ENCODE peak calls at places on chromosomes 13 and 19, in five cellular contexts. J, I, Z, S and U are unnamed samples.

GRCh38 chr13:69904784-69905183 is 202.8 kb upstream of the ATXN8OS start:
- DNase-seq in J (no peak), I (no peak), Z (no peak), S (no peak), U (no peak)

GRCh38 chr13:102902789-102903347 is 57.0 kb downstream of the ERCC5 start:
- DNase-seq in J (no peak), I (no peak), Z (no peak), S (no peak), U (no peak)

GRCh38 chr13:21871302-21871862 is 200.5 kb downstream of the FGF9 start:
- DNase-seq in J (no peak), I (no peak), Z (no peak), S (peak; percentile 15), U (peak; percentile 26)

GRCh38 chr13:108214511-108215383 is 589 bp downstream of the LIG4 start:
- DNase-seq in J (no peak), I (peak; percentile 16), Z (no peak), S (no peak), U (peak; percentile 26)

GRCh38 chr13:33016414-33017409 is at the start of gene KL:
- DNase-seq in J (no peak), I (peak; percentile 25), Z (peak; percentile 46), S (peak; percentile 11), U (no peak)

GRCh38 chr19:49643466-49643865 is 1.5 kb downstream of the SCAF1 start:
- DNase-seq in J (no peak), I (no peak), Z (no peak), S (no peak), U (no peak)

GRCh38 chr19:743168-743687 is 7.7 kb upstream of the MISP start:
- DNase-seq in J (peak; percentile 19), I (no peak), Z (no peak), S (no peak), U (no peak)

GRCh38 chr13:40102854-40103253 is 447.4 kb downstream of the COG6 start:
- DNase-seq in J (no peak), I (peak; percentile 32), Z (no peak), S (no peak), U (peak; percentile 99)

GRCh38 chr13:28826368-28826767 is 6.2 kb downstream of the MTUS2 start:
- DNase-seq in J (no peak), I (no peak), Z (no peak), S (no peak), U (no peak)

GRCh38 chr19:1001538-1002166 is 1.4 kb downstream of the GRIN3B start:
- DNase-seq in J (no peak), I (peak; percentile 56), Z (peak; percentile 60), S (peak; percentile 56), U (no peak)

GRCh38 chr19:55158848-55159793 is 1.6 kb upstream of the TNNI3 start:
- DNase-seq in J (peak; percentile 64), I (no peak), Z (no peak), S (no peak), U (peak; percentile 26)

GRCh38 chr13:23504188-23504587 is 66.0 kb upstream of the TNFRSF19 start:
- DNase-seq in J (no peak), I (no peak), Z (no peak), S (no peak), U (no peak)

GRCh38 chr19:56066152-56067023 is 54.7 kb downstream of the ZNF787 start:
- DNase-seq in J (peak; percentile 34), I (peak; percentile 63), Z (peak; percentile 64), S (peak; percentile 78), U (peak; percentile 21)

GRCh38 chr13:98890186-98890585 is 87.7 kb downstream of the DOCK9 start:
- DNase-seq in J (peak; percentile 62), I (peak; percentile 62), Z (no peak), S (no peak), U (peak; percentile 93)

GRCh38 chr19:18167975-18168645 is 5.5 kb upstream of the IFI30 start:
- DNase-seq in J (no peak), I (no peak), Z (peak; percentile 51), S (no peak), U (no peak)

GRCh38 chr13:20702530-20702929 is 969 bp upstream of the IL17D start:
- DNase-seq in J (peak; percentile 44), I (no peak), Z (no peak), S (no peak), U (peak; percentile 12)

GRCh38 chr13:110055089-110055488 is 251.9 kb downstream of the COL4A1 start:
- DNase-seq in J (no peak), I (no peak), Z (no peak), S (no peak), U (no peak)

GRCh38 chr19:16524991-16525734 is 17.1 kb downstream of the CHERP start:
- DNase-seq in J (no peak), I (no peak), Z (no peak), S (no peak), U (no peak)

GRCh38 chr13:47417485-47417884 is 520.6 kb upstream of the HTR2A start:
- DNase-seq in J (no peak), I (no peak), Z (no peak), S (no peak), U (no peak)

GRCh38 chr19:39316627-39317321 is 3.9 kb downstream of the LRFN1 start:
- DNase-seq in J (no peak), I (no peak), Z (no peak), S (no peak), U (no peak)

GRCh38 chr19:39315933-39316332 is 4.7 kb downstream of the LRFN1 start:
- DNase-seq in J (no peak), I (no peak), Z (no peak), S (no peak), U (no peak)

GRCh38 chr19:39318071-39318470 is 2.6 kb downstream of the LRFN1 start:
- DNase-seq in J (no peak), I (no peak), Z (no peak), S (no peak), U (no peak)

GRCh38 chr19:39318690-39319089 is 2.0 kb downstream of the LRFN1 start:
- DNase-seq in J (no peak), I (no peak), Z (no peak), S (no peak), U (no peak)

DNA sequence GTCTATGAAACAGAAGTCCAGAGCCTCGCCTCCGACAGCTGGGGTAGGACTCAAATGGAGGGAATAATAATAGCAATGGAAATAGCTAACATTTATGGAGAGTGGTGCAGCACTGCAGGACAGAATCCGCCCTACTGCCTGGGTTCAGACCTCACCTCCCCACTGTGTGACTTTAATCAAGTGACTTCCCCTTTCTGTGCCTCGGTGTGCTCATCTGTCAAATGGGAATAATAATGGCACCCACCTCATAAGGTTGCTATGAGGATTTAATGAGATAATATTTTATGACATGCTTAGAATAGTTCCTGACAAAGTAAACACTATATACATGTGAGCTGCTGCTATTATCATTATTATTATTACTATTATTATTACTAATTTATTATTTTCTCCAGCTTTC is 3.2 kb downstream of the LRFN1 start:
- DNase-seq in J (no peak), I (no peak), Z (no peak), S (no peak), U (no peak)
- H3K27me3 ChIP-seq in J (peaks cover 18% of the 10 kb centered on the region), I (no peaks in the 10 kb centered on the region), Z (no peaks in the 10 kb centered on the region), S (no peaks in the 10 kb centered on the region), U (peaks cover 3% of the 10 kb centered on the region)

GRCh38 chr19:41604831-41605230 is 22.0 kb downstream of the CEACAM4 start:
- DNase-seq in J (no peak), I (no peak), Z (no peak), S (no peak), U (no peak)
- H3K27me3 ChIP-seq in J (no peaks in the 10 kb centered on the region), I (no peaks in the 10 kb centered on the region), Z (no peaks in the 10 kb centered on the region), S (no peaks in the 10 kb centered on the region), U (no peaks in the 10 kb centered on the region)

DNA sequence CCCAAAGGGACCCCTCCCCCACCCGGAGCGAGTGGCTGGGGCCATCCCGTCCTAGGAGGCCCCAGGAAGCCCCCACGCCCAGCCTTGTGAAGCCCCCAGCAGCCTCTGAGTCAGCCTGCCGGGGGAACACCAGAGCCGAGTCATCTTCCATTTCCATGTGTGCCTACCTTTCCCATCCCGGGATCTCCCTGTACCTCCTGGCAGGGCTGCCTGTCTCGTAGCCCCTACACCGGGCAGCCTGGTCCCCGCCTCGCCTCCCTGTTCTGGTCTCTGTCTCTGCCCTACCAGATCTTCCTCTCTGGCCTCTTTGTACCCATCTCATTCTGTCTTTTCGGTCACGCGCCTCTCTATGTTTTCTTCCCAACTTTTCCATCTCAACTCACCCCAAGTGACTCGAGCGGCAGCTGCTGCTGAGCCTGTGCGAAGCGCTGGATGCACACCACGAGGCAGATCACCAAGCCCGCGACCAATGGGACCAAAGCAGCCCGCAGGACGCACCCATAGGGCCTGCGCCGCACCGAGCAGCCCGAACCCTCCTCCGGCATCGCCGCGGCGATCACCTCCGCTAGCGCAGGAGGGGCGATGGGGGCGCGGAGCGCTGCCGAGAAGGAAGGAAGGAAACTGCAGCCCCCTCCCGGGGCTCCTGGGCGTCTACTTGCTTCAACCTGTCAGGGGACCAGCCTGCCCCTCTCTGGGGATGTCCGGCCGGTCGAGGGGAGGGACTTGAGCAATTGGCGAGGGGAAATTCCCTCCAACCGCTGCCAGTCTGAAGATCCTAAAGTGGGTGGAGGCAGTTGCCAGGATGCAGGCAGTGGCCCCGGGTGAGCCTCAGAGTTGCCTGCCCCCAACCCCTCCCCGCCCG is at the start of gene CD70:
- DNase-seq in J (no peak), I (no peak), Z (peak; percentile 35), S (no peak), U (no peak)
- H3K27me3 ChIP-seq in J (peaks cover 17% of the 10 kb centered on the region), I (peaks cover 33% of the 10 kb centered on the region), Z (peaks cover 62% of the 10 kb centered on the region), S (no peaks in the 10 kb centered on the region), U (peaks cover 40% of the 10 kb centered on the region)

GRCh38 chr13:64052526-64052925 is 2636.9 kb upstream of the PCDH20 start:
- DNase-seq in J (no peak), I (no peak), Z (no peak), S (no peak), U (no peak)
- H3K27me3 ChIP-seq in J (no peaks in the 10 kb centered on the region), I (no peaks in the 10 kb centered on the region), Z (no peaks in the 10 kb centered on the region), S (no peaks in the 10 kb centered on the region), U (no peaks in the 10 kb centered on the region)

DNA sequence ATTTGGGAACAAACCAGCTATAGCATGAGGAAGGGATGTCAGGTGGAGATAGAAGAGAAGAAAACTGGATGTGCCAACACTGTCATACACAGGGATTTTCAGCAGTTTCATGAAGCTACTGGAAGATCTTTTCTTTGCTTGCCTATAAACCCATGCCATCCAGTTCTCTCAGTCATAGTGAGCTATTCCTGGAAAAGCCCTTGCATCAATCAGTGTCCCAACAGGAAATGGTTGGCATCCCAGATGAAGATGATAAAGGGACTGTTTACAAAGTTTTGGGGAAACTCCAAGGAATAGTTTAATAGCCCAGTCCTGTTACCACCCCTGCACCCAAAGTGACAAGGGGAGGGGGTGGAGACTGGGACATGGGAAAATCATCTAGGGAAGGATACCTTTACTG is 58.5 kb upstream of the ARGLU1 start:
- DNase-seq in J (no peak), I (no peak), Z (no peak), S (no peak), U (no peak)
- H3K27me3 ChIP-seq in J (peaks cover 8% of the 10 kb centered on the region), I (no peaks in the 10 kb centered on the region), Z (no peaks in the 10 kb centered on the region), S (no peaks in the 10 kb centered on the region), U (peaks cover 2% of the 10 kb centered on the region)